ENCODE peak calls at places on chromosomes 16 and 17, in nine cellular contexts. M is ACHN; K is hippocampal formation; S is PC-3; T is stimulated activated CD4-positive, alpha-beta T cell treated with anti-CD3 and anti-CD28 coated beads, TNF-alpha, amount 100 ng/mL, for 1 hour; X is activated naive CD8-positive, alpha-beta T cell treated with anti-CD3 and anti-CD28 coated beads, Interleukin-2, amount 50 U/mL, for 16 hours; D is heart right ventricle; B is activated CD8-positive, alpha-beta memory T cell treated with anti-CD3 and anti-CD28 coated beads for 1 hour; U is skeletal muscle cell. Y is an unnamed sample.

GRCh38 chr17:42520540-42520951 is 15.5 kb upstream of the NAGLU start:
- DNase-seq in M (no peak), S (no peak), B (peak), D (no peak), U (no peak), T (no peak), K (no peak), X (no peak), Y (no peak)

GRCh38 chr16:85746431-85747227 is 4.3 kb downstream of the C16orf74 start:
- DNase-seq in S (peak), B (no peak), M (peak), D (no peak), U (peak), T (no peak), X (no peak), K (no peak), Y (no peak)

GRCh38 chr17:43416998-43417891 is 18.5 kb downstream of the ARL4D start:
- DNase-seq in T (no peak), D (peak), K (no peak), S (peak), M (no peak), B (no peak), U (no peak), X (no peak), Y (no peak)

GRCh38 chr17:75476274-75476673 is 19.8 kb downstream of the TMEM94 start:
- DNase-seq in S (no peak), B (no peak), U (no peak), X (no peak), M (no peak), D (no peak), T (no peak), K (peak), Y (no peak)

GRCh38 chr17:30677550-30678254 is 146.8 kb downstream of the CRLF3 start:
- DNase-seq in D (no peak), M (no peak), K (no peak), X (no peak), B (no peak), T (no peak), U (no peak), S (no peak), Y (no peak)

GRCh38 chr16:56669005-56669839 is at the start of gene MT1H:
- DNase-seq in T (no peak), U (no peak), X (no peak), B (no peak), M (no peak), S (no peak), K (no peak), D (no peak), Y (no peak)

GRCh38 chr16:785563-786535 is 2.3 kb downstream of the RPUSD1 start:
- DNase-seq in M (peak), K (peak), S (peak), B (peak), X (peak), D (peak), T (peak), U (peak), Y (no peak)

GRCh38 chr16:1825864-1826690 is 548 bp downstream of the HAGH start:
- DNase-seq in U (peak), D (no peak), B (peak), K (no peak), X (peak), S (peak), T (peak), M (peak), Y (no peak)

GRCh38 chr17:72761431-72761830 is 331.1 kb downstream of the SLC39A11 start:
- DNase-seq in S (no peak), X (no peak), K (no peak), U (no peak), B (no peak), T (no peak), M (no peak), D (no peak), Y (no peak)

GRCh38 chr17:81127526-81128177 is 37.7 kb upstream of the PVALEF start:
- DNase-seq in M (no peak), S (no peak), D (no peak), B (no peak), T (no peak), X (no peak), U (no peak), K (no peak), Y (no peak)